ENCODE peak calls at places on chromosomes 13 and 19, in four cellular contexts. X, M, Z and A are unnamed samples.

GRCh38 chr13:113654591-113655357 is 3.2 kb downstream of the ATP4B start:
- DNase-seq in Z (no peak), M (no peak), X (no peak), A (no peak)

GRCh38 chr13:81874681-81875661 is 1534.0 kb upstream of the SPRY2 start:
- DNase-seq in X (no peak), M (no peak), Z (no peak), A (no peak)

GRCh38 chr13:50574731-50575130 is 268.8 kb downstream of the DLEU7 start:
- DNase-seq in Z (no peak), M (no peak), X (no peak), A (peak)

GRCh38 chr13:45534604-45535003 is 69.9 kb downstream of the COG3 start:
- DNase-seq in Z (no peak), M (no peak), X (no peak), A (no peak)

GRCh38 chr13:27219611-27220010 is 31.7 kb upstream of the RPL21 start:
- DNase-seq in X (no peak), M (no peak), Z (no peak), A (no peak)

GRCh38 chr19:18143902-18144301 is 9.1 kb upstream of the PIK3R2 start:
- DNase-seq in Z (no peak), M (no peak), X (no peak), A (no peak)

GRCh38 chr19:23273022-23273593 is 22.9 kb upstream of the ZNF724 start:
- DNase-seq in X (no peak), Z (no peak), M (no peak), A (no peak)

GRCh38 chr19:55526216-55527196 is 10.4 kb downstream of the SBK2 start:
- DNase-seq in X (peak), Z (no peak), M (no peak), A (peak)

GRCh38 chr19:49987159-49987698 is 26.3 kb upstream of the SIGLEC11 start:
- DNase-seq in M (peak), Z (peak), X (peak), A (peak)

GRCh38 chr19:1503089-1503924 is 9.5 kb downstream of the ADAMTSL5 start:
- DNase-seq in Z (no peak), X (no peak), M (no peak), A (no peak)

GRCh38 chr13:40895715-40896184 is 106.3 kb downstream of the SLC25A15 start:
- DNase-seq in M (no peak), X (no peak), Z (no peak), A (no peak)

GRCh38 chr19:7360393-7360984 is 11.8 kb downstream of the ARHGEF18 start:
- DNase-seq in X (no peak), Z (no peak), M (no peak), A (peak)

GRCh38 chr19:39014037-39014436 is 18.3 kb downstream of the FBXO27 start:
- DNase-seq in X (no peak), Z (no peak), M (no peak), A (no peak)

GRCh38 chr19:17656970-17657369 is 31.2 kb downstream of the UNC13A start:
- DNase-seq in X (no peak), Z (no peak), M (no peak), A (no peak)

GRCh38 chr13:35630551-35631275 is 154.2 kb upstream of the MAB21L1 start:
- DNase-seq in Z (no peak), X (peak), M (peak), A (peak)